ENCODE peak calls at places on chromosomes 6 and 20, in eight cellular contexts. One of them, this sample, is unnamed.

GRCh38 chr20:38134427-38135281 is 30.4 kb downstream of the TGM2 start:
- DNase-seq in GM23248: peak; percentile 57
- DNase-seq in mammary epithelial cell: peak; percentile 60
- DNase-seq in astrocyte: peak; percentile 82
- DNase-seq in fibroblast of lung: peak; percentile 88
- DNase-seq in mesenchymal stem cell: peak; percentile 80
- DNase-seq in K562: peak; percentile 56
- DNase-seq in NT2/D1: no peak
- DNase-seq in this sample: no peak

GRCh38 chr20:25275813-25276532 is 28.1 kb downstream of the PYGB start:
- DNase-seq in fibroblast of lung: no peak
- DNase-seq in K562: no peak
- DNase-seq in astrocyte: no peak
- DNase-seq in mammary epithelial cell: no peak
- DNase-seq in NT2/D1: no peak
- DNase-seq in mesenchymal stem cell: no peak
- DNase-seq in GM23248: no peak
- DNase-seq in this sample: no peak

GRCh38 chr6:127866766-127867165 is 34.1 kb downstream of the THEMIS start:
- DNase-seq in fibroblast of lung: no peak
- DNase-seq in astrocyte: no peak
- DNase-seq in NT2/D1: no peak
- DNase-seq in GM23248: no peak
- DNase-seq in mesenchymal stem cell: no peak
- DNase-seq in mammary epithelial cell: no peak
- DNase-seq in K562: no peak
- DNase-seq in this sample: no peak

GRCh38 chr6:156779206-156780116 is 2.3 kb downstream of the ARID1B start:
- DNase-seq in NT2/D1: no peak
- DNase-seq in astrocyte: no peak
- DNase-seq in GM23248: peak; percentile 72
- DNase-seq in fibroblast of lung: peak; percentile 29
- DNase-seq in mammary epithelial cell: peak; percentile 46
- DNase-seq in K562: peak; percentile 72
- DNase-seq in mesenchymal stem cell: peak; percentile 46
- DNase-seq in this sample: no peak

GRCh38 chr6:118860363-118860762 is 33.6 kb upstream of the ASF1A start:
- DNase-seq in GM23248: no peak
- DNase-seq in mammary epithelial cell: no peak
- DNase-seq in K562: no peak
- DNase-seq in astrocyte: no peak
- DNase-seq in fibroblast of lung: no peak
- DNase-seq in NT2/D1: no peak
- DNase-seq in mesenchymal stem cell: no peak
- DNase-seq in this sample: no peak

GRCh38 chr6:112163295-112164257 is 76.2 kb downstream of the FAM229B start:
- DNase-seq in GM23248: peak; percentile 46
- DNase-seq in fibroblast of lung: peak; percentile 31
- DNase-seq in NT2/D1: peak; percentile 42
- DNase-seq in mesenchymal stem cell: peak; percentile 71
- DNase-seq in K562: peak; percentile 78
- DNase-seq in mammary epithelial cell: peak; percentile 39
- DNase-seq in astrocyte: no peak
- DNase-seq in this sample: no peak

GRCh38 chr20:8408587-8409307 is 276.7 kb downstream of the PLCB1 start:
- DNase-seq in NT2/D1: no peak
- DNase-seq in fibroblast of lung: no peak
- DNase-seq in GM23248: no peak
- DNase-seq in mesenchymal stem cell: no peak
- DNase-seq in K562: no peak
- DNase-seq in mammary epithelial cell: no peak
- DNase-seq in astrocyte: no peak
- DNase-seq in this sample: no peak

GRCh38 chr20:32737371-32738223 is 5.7 kb downstream of the COMMD7 start:
- DNase-seq in GM23248: peak; percentile 78
- DNase-seq in mammary epithelial cell: peak; percentile 54
- DNase-seq in K562: no peak
- DNase-seq in fibroblast of lung: peak; percentile 91
- DNase-seq in NT2/D1: no peak
- DNase-seq in mesenchymal stem cell: peak; percentile 74
- DNase-seq in astrocyte: peak; percentile 90
- DNase-seq in this sample: no peak

GRCh38 chr6:38214159-38214558 is 394.6 kb downstream of the ZFAND3 start:
- DNase-seq in GM23248: no peak
- DNase-seq in astrocyte: no peak
- DNase-seq in fibroblast of lung: no peak
- DNase-seq in K562: no peak
- DNase-seq in NT2/D1: no peak
- DNase-seq in mammary epithelial cell: no peak
- DNase-seq in mesenchymal stem cell: no peak
- DNase-seq in this sample: no peak

GRCh38 chr6:64733433-64733832 is 973.6 kb downstream of the EYS start:
- DNase-seq in fibroblast of lung: no peak
- DNase-seq in astrocyte: no peak
- DNase-seq in K562: no peak
- DNase-seq in mammary epithelial cell: no peak
- DNase-seq in NT2/D1: no peak
- DNase-seq in mesenchymal stem cell: peak; percentile 22
- DNase-seq in GM23248: no peak
- DNase-seq in this sample: no peak

GRCh38 chr20:44910690-44911262 is 916 bp downstream of the PABPC1L start:
- DNase-seq in NT2/D1: no peak
- DNase-seq in fibroblast of lung: no peak
- DNase-seq in mammary epithelial cell: no peak
- DNase-seq in GM23248: peak; percentile 15
- DNase-seq in K562: peak; percentile 57
- DNase-seq in astrocyte: no peak
- DNase-seq in mesenchymal stem cell: no peak
- DNase-seq in this sample: no peak
- H3K9ac ChIP-seq in NT2/D1: peak overlapping the region; percentile 93
- H3K9ac ChIP-seq in fibroblast of lung: peak overlapping the region; percentile 24
- H3K9ac ChIP-seq in mammary epithelial cell: peak overlapping the region; percentile 57
- H3K9ac ChIP-seq in GM23248: peak overlapping the region; percentile 75
- H3K9ac ChIP-seq in K562: peak overlapping the region; percentile 90
- H3K9ac ChIP-seq in astrocyte: peak overlapping the region; percentile 78
- H3K9ac ChIP-seq in mesenchymal stem cell: peak overlapping the region; percentile 86
- H3K9ac ChIP-seq in this sample: no peak overlapping the region

DNA sequence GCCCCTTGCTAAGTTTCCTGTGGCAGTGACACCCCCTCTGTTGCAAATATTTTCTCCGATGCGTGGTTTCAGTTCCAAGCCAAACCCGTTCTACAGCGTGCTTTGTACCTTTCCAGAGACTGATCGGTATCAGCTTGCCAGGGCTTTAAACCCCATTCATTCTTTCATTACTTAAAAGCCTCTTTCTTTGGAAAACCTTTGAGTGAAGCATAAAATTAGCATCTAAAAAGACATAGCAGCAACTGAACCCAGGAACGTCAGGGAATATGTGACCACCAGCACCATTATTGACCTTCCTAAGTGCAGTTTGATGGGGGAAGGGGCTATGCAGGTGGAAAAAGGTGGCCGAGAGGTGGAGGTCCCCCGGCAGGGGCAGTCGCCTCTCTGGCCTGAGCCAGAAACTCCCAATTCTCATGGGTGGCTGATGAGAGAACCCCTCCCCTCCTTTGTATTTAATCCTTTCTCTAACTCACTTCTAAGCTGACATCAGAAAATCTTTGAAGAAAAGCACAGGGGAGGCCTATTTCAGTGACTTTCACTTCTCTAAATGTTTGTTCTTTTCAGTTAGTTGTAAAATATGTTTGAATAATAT is 89.4 kb downstream of the RSPH3 start:
- DNase-seq in fibroblast of lung: peak; percentile 33
- DNase-seq in NT2/D1: peak; percentile 85
- DNase-seq in mesenchymal stem cell: no peak
- DNase-seq in mammary epithelial cell: peak; percentile 53
- DNase-seq in astrocyte: peak; percentile 14
- DNase-seq in K562: no peak
- DNase-seq in GM23248: no peak
- DNase-seq in this sample: no peak
- H3K9ac ChIP-seq in fibroblast of lung: no peak overlapping the region
- H3K9ac ChIP-seq in NT2/D1: peak overlapping the region; percentile 75
- H3K9ac ChIP-seq in mesenchymal stem cell: no peak overlapping the region
- H3K9ac ChIP-seq in mammary epithelial cell: peak overlapping the region; percentile 0
- H3K9ac ChIP-seq in astrocyte: peak overlapping the region; percentile 51
- H3K9ac ChIP-seq in K562: no peak overlapping the region
- H3K9ac ChIP-seq in GM23248: no peak overlapping the region
- H3K9ac ChIP-seq in this sample: no peak overlapping the region

GRCh38 chr6:169250660-169251059 is 3.0 kb downstream of the THBS2 start:
- DNase-seq in GM23248: peak; percentile 96
- DNase-seq in mammary epithelial cell: peak; percentile 94
- DNase-seq in astrocyte: peak; percentile 87
- DNase-seq in K562: no peak
- DNase-seq in mesenchymal stem cell: peak; percentile 17
- DNase-seq in NT2/D1: no peak
- DNase-seq in fibroblast of lung: peak; percentile 91
- DNase-seq in this sample: no peak
- H3K9ac ChIP-seq in GM23248: peak overlapping the region; percentile 84
- H3K9ac ChIP-seq in mammary epithelial cell: no peak overlapping the region
- H3K9ac ChIP-seq in astrocyte: peak overlapping the region; percentile 85
- H3K9ac ChIP-seq in K562: no peak overlapping the region
- H3K9ac ChIP-seq in mesenchymal stem cell: peak overlapping the region; percentile 99
- H3K9ac ChIP-seq in NT2/D1: no peak overlapping the region
- H3K9ac ChIP-seq in fibroblast of lung: no peak overlapping the region
- H3K9ac ChIP-seq in this sample: no peak overlapping the region

GRCh38 chr20:3728354-3728753 is 4.1 kb upstream of the HSPA12B start:
- DNase-seq in GM23248: no peak
- DNase-seq in K562: no peak
- DNase-seq in mesenchymal stem cell: no peak
- DNase-seq in astrocyte: no peak
- DNase-seq in mammary epithelial cell: no peak
- DNase-seq in fibroblast of lung: no peak
- DNase-seq in NT2/D1: no peak
- DNase-seq in this sample: no peak

GRCh38 chr20:3728876-3729275 is 3.6 kb upstream of the HSPA12B start:
- DNase-seq in mesenchymal stem cell: no peak
- DNase-seq in GM23248: no peak
- DNase-seq in K562: no peak
- DNase-seq in fibroblast of lung: no peak
- DNase-seq in NT2/D1: no peak
- DNase-seq in astrocyte: no peak
- DNase-seq in mammary epithelial cell: no peak
- DNase-seq in this sample: no peak

GRCh38 chr20:3729378-3729777 is 3.1 kb upstream of the HSPA12B start:
- DNase-seq in NT2/D1: no peak
- DNase-seq in mesenchymal stem cell: no peak
- DNase-seq in astrocyte: no peak
- DNase-seq in GM23248: no peak
- DNase-seq in K562: no peak
- DNase-seq in fibroblast of lung: no peak
- DNase-seq in mammary epithelial cell: no peak
- DNase-seq in this sample: no peak

GRCh38 chr20:3729811-3730550 is 2.5 kb upstream of the HSPA12B start:
- DNase-seq in mesenchymal stem cell: no peak
- DNase-seq in astrocyte: no peak
- DNase-seq in K562: no peak
- DNase-seq in fibroblast of lung: no peak
- DNase-seq in NT2/D1: no peak
- DNase-seq in mammary epithelial cell: no peak
- DNase-seq in GM23248: no peak
- DNase-seq in this sample: no peak

GRCh38 chr20:3727333-3728035 is 5.0 kb upstream of the HSPA12B start:
- DNase-seq in K562: no peak
- DNase-seq in mammary epithelial cell: peak; percentile 37
- DNase-seq in GM23248: peak; percentile 85
- DNase-seq in fibroblast of lung: peak; percentile 66
- DNase-seq in astrocyte: peak; percentile 64
- DNase-seq in mesenchymal stem cell: no peak
- DNase-seq in NT2/D1: no peak
- DNase-seq in this sample: no peak
- H3K9ac ChIP-seq in K562: peak overlapping the region; percentile 35
- H3K9ac ChIP-seq in mammary epithelial cell: no peak overlapping the region
- H3K9ac ChIP-seq in GM23248: peak overlapping the region; percentile 70
- H3K9ac ChIP-seq in fibroblast of lung: no peak overlapping the region
- H3K9ac ChIP-seq in astrocyte: peak overlapping the region; percentile 26
- H3K9ac ChIP-seq in mesenchymal stem cell: peak overlapping the region; percentile 84
- H3K9ac ChIP-seq in NT2/D1: peak overlapping the region; percentile 1
- H3K9ac ChIP-seq in this sample: peak overlapping the region; percentile 13

GRCh38 chr6:136783495-136784270 is 8.6 kb downstream of the MAP3K5 start:
- DNase-seq in astrocyte: no peak
- DNase-seq in K562: peak; percentile 50
- DNase-seq in mesenchymal stem cell: no peak
- DNase-seq in NT2/D1: no peak
- DNase-seq in mammary epithelial cell: no peak
- DNase-seq in fibroblast of lung: no peak
- DNase-seq in GM23248: no peak
- DNase-seq in this sample: no peak
- H3K9ac ChIP-seq in astrocyte: no peak overlapping the region
- H3K9ac ChIP-seq in K562: peak overlapping the region; percentile 14
- H3K9ac ChIP-seq in mesenchymal stem cell: no peak overlapping the region
- H3K9ac ChIP-seq in NT2/D1: no peak overlapping the region
- H3K9ac ChIP-seq in mammary epithelial cell: no peak overlapping the region
- H3K9ac ChIP-seq in fibroblast of lung: no peak overlapping the region
- H3K9ac ChIP-seq in GM23248: no peak overlapping the region
- H3K9ac ChIP-seq in this sample: no peak overlapping the region

GRCh38 chr20:53760025-53760441 is 166.4 kb upstream of the ZNF217 start:
- DNase-seq in fibroblast of lung: no peak
- DNase-seq in mammary epithelial cell: no peak
- DNase-seq in GM23248: no peak
- DNase-seq in astrocyte: no peak
- DNase-seq in mesenchymal stem cell: no peak
- DNase-seq in NT2/D1: no peak
- DNase-seq in K562: no peak
- DNase-seq in this sample: no peak

GRCh38 chr20:53767206-53767924 is 173.7 kb upstream of the ZNF217 start:
- DNase-seq in mesenchymal stem cell: no peak
- DNase-seq in NT2/D1: no peak
- DNase-seq in astrocyte: no peak
- DNase-seq in K562: no peak
- DNase-seq in mammary epithelial cell: no peak
- DNase-seq in fibroblast of lung: no peak
- DNase-seq in GM23248: no peak
- DNase-seq in this sample: no peak

GRCh38 chr20:53768329-53768728 is 174.7 kb upstream of the ZNF217 start:
- DNase-seq in astrocyte: no peak
- DNase-seq in mesenchymal stem cell: no peak
- DNase-seq in GM23248: no peak
- DNase-seq in K562: no peak
- DNase-seq in fibroblast of lung: no peak
- DNase-seq in NT2/D1: peak; percentile 94
- DNase-seq in mammary epithelial cell: no peak
- DNase-seq in this sample: no peak

GRCh38 chr20:53764416-53764800 is 170.8 kb upstream of the ZNF217 start:
- DNase-seq in K562: no peak
- DNase-seq in mesenchymal stem cell: no peak
- DNase-seq in mammary epithelial cell: no peak
- DNase-seq in astrocyte: no peak
- DNase-seq in NT2/D1: no peak
- DNase-seq in GM23248: no peak
- DNase-seq in fibroblast of lung: no peak
- DNase-seq in this sample: no peak

GRCh38 chr20:53763707-53764415 is 170.2 kb upstream of the ZNF217 start:
- DNase-seq in mesenchymal stem cell: peak; percentile 82
- DNase-seq in mammary epithelial cell: no peak
- DNase-seq in fibroblast of lung: peak; percentile 80
- DNase-seq in K562: peak; percentile 36
- DNase-seq in NT2/D1: peak; percentile 84
- DNase-seq in GM23248: peak; percentile 57
- DNase-seq in astrocyte: peak; percentile 79
- DNase-seq in this sample: no peak
- H3K9ac ChIP-seq in mesenchymal stem cell: peak overlapping the region; percentile 74
- H3K9ac ChIP-seq in mammary epithelial cell: no peak overlapping the region
- H3K9ac ChIP-seq in fibroblast of lung: no peak overlapping the region
- H3K9ac ChIP-seq in K562: no peak overlapping the region
- H3K9ac ChIP-seq in NT2/D1: no peak overlapping the region
- H3K9ac ChIP-seq in GM23248: peak overlapping the region; percentile 58
- H3K9ac ChIP-seq in astrocyte: peak overlapping the region; percentile 57
- H3K9ac ChIP-seq in this sample: peak overlapping the region; percentile 37

GRCh38 chr20:6213311-6213710 is 90.5 kb upstream of the FERMT1 start:
- DNase-seq in GM23248: no peak
- DNase-seq in mesenchymal stem cell: no peak
- DNase-seq in K562: peak; percentile 63
- DNase-seq in mammary epithelial cell: no peak
- DNase-seq in fibroblast of lung: no peak
- DNase-seq in astrocyte: no peak
- DNase-seq in NT2/D1: no peak
- DNase-seq in this sample: no peak
- H3K9ac ChIP-seq in GM23248: no peak overlapping the region
- H3K9ac ChIP-seq in mesenchymal stem cell: no peak overlapping the region
- H3K9ac ChIP-seq in K562: no peak overlapping the region
- H3K9ac ChIP-seq in mammary epithelial cell: no peak overlapping the region
- H3K9ac ChIP-seq in fibroblast of lung: no peak overlapping the region
- H3K9ac ChIP-seq in astrocyte: no peak overlapping the region
- H3K9ac ChIP-seq in NT2/D1: no peak overlapping the region
- H3K9ac ChIP-seq in this sample: no peak overlapping the region